ENCODE peak calls at places on chromosomes 7 and 10, in five cellular contexts. One of them, this sample, is unnamed.

GRCh38 chr10:132208489-132209050 is 21.8 kb downstream of the DPYSL4 start:
- DNase-seq in GM12892: no peak
- DNase-seq in K562: no peak
- DNase-seq in GM12878: no peak
- DNase-seq in H1: no peak
- DNase-seq in this sample: no peak

GRCh38 chr7:1758417-1758858 is 88.4 kb downstream of the ELFN1 start:
- DNase-seq in GM12878: no peak
- DNase-seq in H1: no peak
- DNase-seq in K562: peak
- DNase-seq in GM12892: no peak
- DNase-seq in this sample: no peak

GRCh38 chr10:89431977-89432376 is 17.6 kb downstream of the IFIT5 start:
- DNase-seq in K562: no peak
- DNase-seq in H1: no peak
- DNase-seq in GM12892: no peak
- DNase-seq in GM12878: no peak
- DNase-seq in this sample: no peak

GRCh38 chr10:118871244-118871865 is 116.6 kb upstream of the CACUL1 start:
- DNase-seq in K562: no peak
- DNase-seq in GM12892: no peak
- DNase-seq in GM12878: no peak
- DNase-seq in H1: no peak
- DNase-seq in this sample: no peak

GRCh38 chr7:875476-876076 is 778 bp upstream of the GET4 start:
- DNase-seq in K562: no peak
- DNase-seq in H1: no peak
- DNase-seq in GM12892: no peak
- DNase-seq in GM12878: no peak
- DNase-seq in this sample: no peak

GRCh38 chr7:132575336-132575986 is 809 bp downstream of the PLXNA4 start:
- DNase-seq in GM12892: no peak
- DNase-seq in H1: no peak
- DNase-seq in GM12878: no peak
- DNase-seq in K562: no peak
- DNase-seq in this sample: peak

GRCh38 chr7:112594397-112594796 is 113.6 kb downstream of the LSMEM1 start:
- DNase-seq in H1: no peak
- DNase-seq in GM12878: no peak
- DNase-seq in GM12892: no peak
- DNase-seq in K562: no peak
- DNase-seq in this sample: no peak

GRCh38 chr7:158327571-158328180 is 259.9 kb downstream of the PTPRN2 start:
- DNase-seq in H1: no peak
- DNase-seq in GM12878: no peak
- DNase-seq in GM12892: no peak
- DNase-seq in K562: no peak
- DNase-seq in this sample: no peak

GRCh38 chr7:35289376-35289775 is 35.5 kb upstream of the TBX20 start:
- DNase-seq in H1: no peak
- DNase-seq in K562: no peak
- DNase-seq in GM12878: no peak
- DNase-seq in GM12892: no peak
- DNase-seq in this sample: no peak

GRCh38 chr10:128078136-128078969 is 47.9 kb downstream of the MKI67 start:
- DNase-seq in K562: peak
- DNase-seq in GM12892: peak
- DNase-seq in H1: peak
- DNase-seq in GM12878: no peak
- DNase-seq in this sample: peak

GRCh38 chr7:498678-499641 is 20.7 kb downstream of the PDGFA start:
- DNase-seq in GM12878: no peak
- DNase-seq in K562: no peak
- DNase-seq in GM12892: no peak
- DNase-seq in H1: no peak
- DNase-seq in this sample: no peak

GRCh38 chr7:157253850-157254249 is 83.0 kb upstream of the DNAJB6 start:
- DNase-seq in GM12892: no peak
- DNase-seq in H1: no peak
- DNase-seq in K562: no peak
- DNase-seq in GM12878: no peak
- DNase-seq in this sample: no peak

GRCh38 chr7:112622159-112622715 is 141.4 kb downstream of the LSMEM1 start:
- DNase-seq in K562: no peak
- DNase-seq in GM12892: no peak
- DNase-seq in H1: no peak
- DNase-seq in GM12878: no peak
- DNase-seq in this sample: no peak

GRCh38 chr10:42888504-42889095 is 106.0 kb downstream of the BMS1 start:
- DNase-seq in H1: no peak
- DNase-seq in K562: no peak
- DNase-seq in GM12878: no peak
- DNase-seq in GM12892: no peak
- DNase-seq in this sample: no peak

GRCh38 chr7:130673066-130673465 is 4.5 kb upstream of the COPG2 start:
- DNase-seq in GM12892: no peak
- DNase-seq in H1: no peak
- DNase-seq in K562: no peak
- DNase-seq in GM12878: no peak
- DNase-seq in this sample: no peak

GRCh38 chr7:27161721-27162547 is 3.4 kb downstream of the HOXA9 start:
- DNase-seq in GM12892: no peak
- DNase-seq in GM12878: no peak
- DNase-seq in H1: no peak
- DNase-seq in K562: no peak
- DNase-seq in this sample: no peak

GRCh38 chr10:115921795-115922194 is 351.2 kb downstream of the GFRA1 start:
- DNase-seq in GM12878: no peak
- DNase-seq in H1: no peak
- DNase-seq in GM12892: no peak
- DNase-seq in K562: no peak
- DNase-seq in this sample: no peak

GRCh38 chr7:131034166-131034881 is 293.4 kb upstream of the MKLN1 start:
- DNase-seq in H1: no peak
- DNase-seq in GM12878: no peak
- DNase-seq in K562: no peak
- DNase-seq in GM12892: no peak
- DNase-seq in this sample: no peak

GRCh38 chr7:73341877-73342276 is 13.9 kb downstream of the FKBP6 start:
- DNase-seq in K562: peak
- DNase-seq in GM12892: no peak
- DNase-seq in H1: no peak
- DNase-seq in GM12878: no peak
- DNase-seq in this sample: no peak

GRCh38 chr10:86804805-86805204 is 48.4 kb downstream of the BMPR1A start:
- DNase-seq in GM12892: no peak
- DNase-seq in GM12878: no peak
- DNase-seq in K562: no peak
- DNase-seq in H1: no peak
- DNase-seq in this sample: no peak

GRCh38 chr7:50857804-50858203 is 75.1 kb upstream of the GRB10 start:
- DNase-seq in GM12892: no peak
- DNase-seq in GM12878: no peak
- DNase-seq in K562: no peak
- DNase-seq in H1: no peak
- DNase-seq in this sample: no peak

GRCh38 chr7:128940494-128941322 is 3.0 kb downstream of the IRF5 start:
- DNase-seq in GM12878: peak
- DNase-seq in H1: no peak
- DNase-seq in GM12892: peak
- DNase-seq in K562: no peak
- DNase-seq in this sample: peak

GRCh38 chr10:107481881-107482280 is 317.4 kb upstream of the SORCS1 start:
- DNase-seq in GM12878: no peak
- DNase-seq in K562: no peak
- DNase-seq in GM12892: no peak
- DNase-seq in H1: no peak
- DNase-seq in this sample: no peak
- TF ChIP-seq TAF1 in GM12878: no peak
- TF ChIP-seq TAF1 in K562: no peak
- TF ChIP-seq TAF1 in GM12892: no peak
- TF ChIP-seq TAF1 in H1: no peak
- TF ChIP-seq TAF1 in this sample: no peak

GRCh38 chr10:124996854-124997215 is 54.9 kb downstream of the ZRANB1 start:
- DNase-seq in GM12892: no peak
- DNase-seq in GM12878: no peak
- DNase-seq in K562: no peak
- DNase-seq in H1: no peak
- DNase-seq in this sample: no peak
- TF ChIP-seq POLR2AphosphoS5 in GM12892: no peak
- TF ChIP-seq POLR2AphosphoS5 in GM12878: no peak
- TF ChIP-seq POLR2AphosphoS5 in K562: no peak
- TF ChIP-seq POLR2AphosphoS5 in H1: no peak
- TF ChIP-seq POLR2AphosphoS5 in this sample: no peak

GRCh38 chr7:101333912-101334311 is 12.3 kb upstream of the IFT22 start:
- DNase-seq in H1: no peak
- DNase-seq in K562: no peak
- DNase-seq in GM12878: no peak
- DNase-seq in GM12892: no peak
- DNase-seq in this sample: no peak
- TF ChIP-seq POLR2A in H1: no peak
- TF ChIP-seq POLR2A in K562: no peak
- TF ChIP-seq POLR2A in GM12878: no peak
- TF ChIP-seq POLR2A in GM12892: no peak
- TF ChIP-seq POLR2A in this sample: no peak

GRCh38 chr10:72065439-72066025 is 22.8 kb downstream of the SPOCK2 start:
- DNase-seq in GM12878: no peak
- DNase-seq in H1: no peak
- DNase-seq in K562: no peak
- DNase-seq in GM12892: no peak
- DNase-seq in this sample: no peak
- TF ChIP-seq TAF1 in GM12878: no peak
- TF ChIP-seq TAF1 in H1: no peak
- TF ChIP-seq TAF1 in K562: no peak
- TF ChIP-seq TAF1 in GM12892: no peak
- TF ChIP-seq TAF1 in this sample: no peak

GRCh38 chr10:3107426-3107961 is 40.1 kb downstream of the PFKP start:
- DNase-seq in H1: no peak
- DNase-seq in GM12892: no peak
- DNase-seq in K562: no peak
- DNase-seq in GM12878: no peak
- DNase-seq in this sample: no peak
- TF ChIP-seq POLR2AphosphoS5 in H1: no peak
- TF ChIP-seq POLR2AphosphoS5 in GM12892: no peak
- TF ChIP-seq POLR2AphosphoS5 in K562: no peak
- TF ChIP-seq POLR2AphosphoS5 in GM12878: no peak
- TF ChIP-seq POLR2AphosphoS5 in this sample: no peak

GRCh38 chr10:33265621-33266020 is 68.8 kb downstream of the NRP1 start:
- DNase-seq in K562: no peak
- DNase-seq in H1: no peak
- DNase-seq in GM12878: no peak
- DNase-seq in GM12892: no peak
- DNase-seq in this sample: no peak
- TF ChIP-seq POLR2A in K562: no peak
- TF ChIP-seq POLR2A in H1: no peak
- TF ChIP-seq POLR2A in GM12878: no peak
- TF ChIP-seq POLR2A in GM12892: no peak
- TF ChIP-seq POLR2A in this sample: no peak

GRCh38 chr10:74189999-74190421 is 39.0 kb downstream of the ADK start:
- DNase-seq in GM12878: peak
- DNase-seq in K562: no peak
- DNase-seq in GM12892: no peak
- DNase-seq in H1: no peak
- DNase-seq in this sample: no peak
- TF ChIP-seq TAF1 in GM12878: no peak
- TF ChIP-seq TAF1 in K562: no peak
- TF ChIP-seq TAF1 in GM12892: no peak
- TF ChIP-seq TAF1 in H1: no peak
- TF ChIP-seq TAF1 in this sample: no peak

DNA sequence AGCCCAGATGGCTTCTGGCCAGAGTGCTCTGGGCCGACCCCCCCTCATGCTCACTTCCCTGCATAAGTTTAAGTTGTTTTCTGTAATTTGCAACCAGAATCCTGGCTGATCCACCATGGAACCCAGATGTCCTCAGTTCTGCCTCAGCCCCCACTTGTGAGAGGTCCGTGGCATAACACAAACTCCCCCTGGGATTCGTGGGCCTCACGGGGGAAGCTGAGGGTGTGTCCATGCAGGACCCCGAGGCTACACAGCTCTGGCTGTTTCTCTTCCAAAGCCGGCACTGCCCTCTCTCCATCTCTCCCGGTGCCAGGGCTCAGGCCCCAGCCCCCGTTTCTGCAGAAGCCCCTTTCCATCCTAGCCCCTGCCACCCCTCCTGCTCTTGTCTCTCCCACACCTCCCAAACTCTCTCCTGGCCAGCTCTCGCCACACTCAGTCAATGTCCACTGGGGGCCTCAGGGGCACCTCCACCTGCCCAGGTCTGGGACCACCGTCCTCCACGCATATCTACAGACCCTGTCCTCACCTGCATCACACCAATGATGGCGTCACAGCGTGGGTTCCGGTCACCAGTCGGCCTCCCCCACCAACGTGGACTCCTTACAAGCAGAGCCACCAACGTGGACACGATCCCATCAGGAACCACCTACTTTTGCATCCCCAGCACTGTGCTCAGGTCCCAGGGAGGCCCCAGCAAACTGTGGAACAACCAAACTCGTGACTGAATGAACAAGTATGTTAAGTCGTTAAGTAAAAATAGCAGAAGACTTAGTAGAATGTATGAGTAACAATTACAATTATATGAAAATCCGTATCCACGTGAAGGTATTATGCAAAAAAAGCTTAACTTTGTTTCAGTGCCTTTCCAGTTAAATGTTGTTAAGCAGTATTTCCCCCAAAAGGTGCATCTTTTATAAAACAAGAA is 38.5 kb downstream of the DIP2C start:
- DNase-seq in H1: no peak
- DNase-seq in K562: no peak
- DNase-seq in GM12878: no peak
- DNase-seq in GM12892: no peak
- DNase-seq in this sample: no peak
- TF ChIP-seq POLR2AphosphoS5 in H1: no peak
- TF ChIP-seq POLR2AphosphoS5 in K562: no peak
- TF ChIP-seq POLR2AphosphoS5 in GM12878: no peak
- TF ChIP-seq POLR2AphosphoS5 in GM12892: no peak
- TF ChIP-seq POLR2AphosphoS5 in this sample: no peak

DNA sequence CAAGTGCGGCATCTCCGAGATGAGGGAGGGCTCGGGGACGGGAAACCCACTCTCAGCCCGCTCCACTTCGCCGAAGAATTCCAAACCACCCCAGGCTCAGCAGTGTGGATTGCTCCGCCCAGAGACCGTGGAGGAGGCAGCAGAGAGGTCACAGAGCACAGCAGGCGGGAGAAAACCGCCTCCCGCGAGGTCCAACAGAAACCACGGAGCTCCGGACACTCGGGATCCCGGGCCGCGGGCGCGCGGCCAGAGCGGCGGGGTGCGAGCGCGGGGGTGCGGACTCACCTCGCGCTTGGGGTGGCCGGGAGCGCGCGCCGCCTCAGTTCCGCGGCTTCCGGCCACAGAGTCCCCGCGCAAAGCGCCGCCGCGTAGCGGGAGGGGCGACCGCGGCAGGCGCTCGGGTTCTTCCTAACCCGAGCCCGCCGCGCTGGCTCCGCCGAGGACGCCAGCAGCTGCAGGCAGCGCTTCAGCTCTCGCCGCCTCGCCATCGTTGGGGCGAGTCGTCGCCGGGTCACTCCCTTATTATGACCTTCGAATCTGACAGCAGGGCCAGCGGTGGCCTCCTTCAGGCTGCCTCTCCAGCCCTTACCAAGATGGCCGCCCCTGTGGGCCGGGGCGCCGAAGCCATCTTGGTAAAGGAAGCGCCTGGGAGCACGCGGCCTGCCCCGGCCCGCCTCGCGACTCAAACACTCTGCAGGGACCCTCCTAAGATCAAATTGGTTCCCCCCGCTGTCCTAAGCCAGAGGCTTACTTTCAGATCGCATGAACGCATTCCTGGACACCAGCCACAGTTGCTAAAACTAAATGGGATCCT is at the start of gene NAPEPLD:
- DNase-seq in H1: peak
- DNase-seq in K562: peak
- DNase-seq in GM12892: peak
- DNase-seq in GM12878: peak
- DNase-seq in this sample: peak
- TF ChIP-seq POLR2A in H1: no peak
- TF ChIP-seq POLR2A in K562: peak
- TF ChIP-seq POLR2A in GM12892: peak
- TF ChIP-seq POLR2A in GM12878: peak
- TF ChIP-seq POLR2A in this sample: peak

This sample was measured in GM12891.